ENCODE peak calls at places on chromosomes 1 and 21, in ten cellular contexts. I, X, M, D, V, F, W, Y, T and C are unnamed samples. For H3K4me1, the result is how much of the 10 kb centered on the place peaks cover.

GRCh38 chr1:7432102-7432895 is 338.8 kb upstream of the VAMP3 start:
- DNase-seq in I (no peak), X (peak), M (no peak), D (peak), V (no peak), F (no peak), W (no peak), Y (peak), T (no peak), C (no peak)

GRCh38 chr1:109989656-109990653 is 5.4 kb downstream of the AHCYL1 start:
- DNase-seq in I (no peak), X (no peak), M (no peak), D (no peak), V (no peak), F (peak), W (no peak), Y (no peak), T (no peak), C (no peak)

GRCh38 chr1:16978589-16979474 is 1.6 kb downstream of the MFAP2 start:
- DNase-seq in I (no peak), X (no peak), M (peak), D (no peak), V (no peak), F (peak), W (peak), Y (peak), T (peak), C (no peak)

GRCh38 chr21:31801551-31802234 is 69.8 kb upstream of the SCAF4 start:
- DNase-seq in I (no peak), X (no peak), M (no peak), D (no peak), V (no peak), F (no peak), W (no peak), Y (no peak), T (no peak), C (no peak)

GRCh38 chr1:44024031-44024902 is 7.0 kb downstream of the SLC6A9 start:
- DNase-seq in I (no peak), X (peak), M (no peak), D (peak), V (no peak), F (no peak), W (no peak), Y (no peak), T (no peak), C (no peak)

GRCh38 chr1:77954521-77954920 is 24.4 kb downstream of the FUBP1 start:
- DNase-seq in I (no peak), X (no peak), M (no peak), D (no peak), V (no peak), F (no peak), W (peak), Y (no peak), T (no peak), C (no peak)

GRCh38 chr1:15051898-15052528 is 101.5 kb upstream of the TMEM51 start:
- DNase-seq in I (no peak), X (no peak), M (no peak), D (no peak), V (no peak), F (no peak), W (peak), Y (no peak), T (no peak), C (no peak)

GRCh38 chr1:30256911-30257310 is 466.5 kb downstream of the MATN1 start:
- DNase-seq in I (no peak), X (no peak), M (no peak), D (no peak), V (no peak), F (no peak), W (no peak), Y (no peak), T (no peak), C (no peak)

GRCh38 chr21:35556536-35556935 is 503.8 kb downstream of the SETD4 start:
- DNase-seq in I (no peak), X (no peak), M (no peak), D (no peak), V (no peak), F (no peak), W (no peak), Y (no peak), T (no peak), C (no peak)

GRCh38 chr1:215883004-215883403 is 315.9 kb downstream of the KCTD3 start:
- DNase-seq in I (no peak), X (no peak), M (no peak), D (no peak), V (no peak), F (no peak), W (no peak), Y (no peak), T (no peak), C (no peak)

GRCh38 chr1:10479276-10479675 is 4.5 kb downstream of the PEX14 start:
- DNase-seq in I (no peak), X (no peak), M (no peak), D (no peak), V (no peak), F (no peak), W (no peak), Y (no peak), T (no peak), C (no peak)

GRCh38 chr1:219000606-219001005 is 173.1 kb upstream of the LYPLAL1 start:
- DNase-seq in I (no peak), X (no peak), M (no peak), D (no peak), V (no peak), F (peak), W (peak), Y (no peak), T (no peak), C (no peak)

GRCh38 chr1:97297611-97298010 is 576.0 kb downstream of the PTBP2 start:
- DNase-seq in I (no peak), X (no peak), M (no peak), D (no peak), V (no peak), F (no peak), W (no peak), Y (no peak), T (no peak), C (no peak)

GRCh38 chr1:38073926-38074677 is 27.5 kb upstream of the POU3F1 start:
- DNase-seq in I (no peak), X (no peak), M (no peak), D (no peak), V (no peak), F (peak), W (no peak), Y (no peak), T (no peak), C (no peak)

GRCh38 chr21:43771698-43772367 is 4.3 kb downstream of the CSTB start:
- DNase-seq in I (no peak), X (no peak), M (no peak), D (no peak), V (no peak), F (no peak), W (no peak), Y (no peak), T (no peak), C (no peak)

GRCh38 chr1:53207726-53208125 is 11.1 kb downstream of the CPT2 start:
- DNase-seq in I (no peak), X (no peak), M (no peak), D (no peak), V (no peak), F (no peak), W (no peak), Y (no peak), T (no peak), C (no peak)

GRCh38 chr21:44778499-44778911 is 23.1 kb downstream of the UBE2G2 start:
- DNase-seq in I (no peak), X (no peak), M (no peak), D (no peak), V (no peak), F (no peak), W (no peak), Y (no peak), T (no peak), C (no peak)

GRCh38 chr1:30172757-30173156 is 550.6 kb downstream of the MATN1 start:
- DNase-seq in I (no peak), X (no peak), M (no peak), D (no peak), V (no peak), F (no peak), W (no peak), Y (no peak), T (no peak), C (no peak)

GRCh38 chr1:59417406-59417805 is 120.5 kb downstream of the FGGY start:
- DNase-seq in I (no peak), X (no peak), M (no peak), D (no peak), V (no peak), F (peak), W (no peak), Y (no peak), T (no peak), C (no peak)

DNA sequence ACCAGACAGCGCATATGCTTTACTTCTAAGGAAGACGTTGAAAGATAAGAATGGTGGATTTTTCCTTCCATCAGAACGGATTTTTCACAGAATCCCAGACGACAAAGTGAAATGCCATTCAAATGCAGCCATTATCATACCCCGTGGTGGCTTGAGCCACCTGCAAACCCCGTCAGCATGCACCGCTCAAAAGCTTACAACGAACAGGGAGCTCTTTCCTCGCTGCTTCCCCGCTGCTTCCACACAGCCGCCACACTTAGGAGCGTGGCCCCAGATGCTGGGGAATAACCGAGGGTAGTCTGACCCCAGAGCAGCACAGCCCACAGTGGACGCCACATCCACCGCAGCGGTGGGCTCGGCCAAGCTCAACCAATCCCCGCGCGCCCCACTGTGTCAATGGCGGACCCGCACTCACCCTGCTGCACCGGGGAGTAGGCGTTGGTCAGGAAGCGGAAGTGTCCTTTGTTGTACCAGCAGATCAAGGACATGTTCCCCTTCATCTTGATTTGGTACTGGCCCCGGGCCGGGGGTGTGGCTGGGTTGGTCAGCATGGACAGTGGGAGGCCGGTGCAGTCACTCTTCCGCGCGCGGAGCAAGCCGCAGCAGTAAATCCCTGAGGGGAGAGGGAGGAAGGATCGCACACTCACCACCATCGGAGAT is 93.6 kb downstream of the PGBD5 start:
- DNase-seq in I (no peak), X (peak), M (no peak), D (no peak), V (no peak), F (peak), W (no peak), Y (peak), T (no peak), C (no peak)
- H3K27ac ChIP-seq in I (no peak), X (no peak), M (no peak), D (no peak), V (no peak), F (no peak), W (no peak), Y (no peak), T (no peak), C (no peak)

DNA sequence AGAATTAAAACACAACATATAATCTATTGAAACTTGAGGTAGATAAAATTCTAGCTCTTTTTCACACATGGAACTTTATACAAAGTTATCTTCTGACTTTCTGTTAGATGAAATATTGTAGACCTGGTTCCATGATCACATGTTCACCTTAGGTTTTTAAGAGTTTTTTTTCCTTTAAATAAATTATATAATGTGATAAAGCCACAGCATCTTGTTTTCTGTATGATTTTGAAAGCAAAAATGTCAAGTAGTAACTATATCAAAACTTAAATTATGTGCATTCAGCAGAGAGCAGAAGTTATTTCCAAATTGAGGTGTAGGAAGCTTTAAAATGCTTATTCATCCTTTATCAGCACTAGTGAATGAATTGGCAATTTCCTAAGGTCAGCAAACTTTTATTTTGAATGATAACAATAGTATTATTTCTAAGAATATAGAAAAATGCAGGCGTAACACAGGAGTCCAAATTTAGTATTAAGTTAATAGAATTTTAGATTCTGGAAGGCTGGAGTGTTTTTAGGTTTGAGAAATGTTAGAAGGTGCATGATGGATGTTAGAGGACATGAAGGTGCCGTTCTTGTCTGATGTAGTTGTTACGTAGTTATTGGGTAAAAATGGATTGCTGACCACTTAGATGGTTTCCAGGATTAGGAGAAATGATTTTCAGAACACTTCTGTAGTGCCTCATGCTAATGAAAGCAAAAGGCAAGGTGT is 17.5 kb downstream of the BACH1 start:
- DNase-seq in I (no peak), X (no peak), M (no peak), D (no peak), V (no peak), F (no peak), W (no peak), Y (no peak), T (no peak), C (no peak)
- H3K4me1 ChIP-seq in I (under half), X (under half), M (under half), D (half or more), V (under half), F (under half), W (under half), Y (under half), T (under half), C (under half)

DNA sequence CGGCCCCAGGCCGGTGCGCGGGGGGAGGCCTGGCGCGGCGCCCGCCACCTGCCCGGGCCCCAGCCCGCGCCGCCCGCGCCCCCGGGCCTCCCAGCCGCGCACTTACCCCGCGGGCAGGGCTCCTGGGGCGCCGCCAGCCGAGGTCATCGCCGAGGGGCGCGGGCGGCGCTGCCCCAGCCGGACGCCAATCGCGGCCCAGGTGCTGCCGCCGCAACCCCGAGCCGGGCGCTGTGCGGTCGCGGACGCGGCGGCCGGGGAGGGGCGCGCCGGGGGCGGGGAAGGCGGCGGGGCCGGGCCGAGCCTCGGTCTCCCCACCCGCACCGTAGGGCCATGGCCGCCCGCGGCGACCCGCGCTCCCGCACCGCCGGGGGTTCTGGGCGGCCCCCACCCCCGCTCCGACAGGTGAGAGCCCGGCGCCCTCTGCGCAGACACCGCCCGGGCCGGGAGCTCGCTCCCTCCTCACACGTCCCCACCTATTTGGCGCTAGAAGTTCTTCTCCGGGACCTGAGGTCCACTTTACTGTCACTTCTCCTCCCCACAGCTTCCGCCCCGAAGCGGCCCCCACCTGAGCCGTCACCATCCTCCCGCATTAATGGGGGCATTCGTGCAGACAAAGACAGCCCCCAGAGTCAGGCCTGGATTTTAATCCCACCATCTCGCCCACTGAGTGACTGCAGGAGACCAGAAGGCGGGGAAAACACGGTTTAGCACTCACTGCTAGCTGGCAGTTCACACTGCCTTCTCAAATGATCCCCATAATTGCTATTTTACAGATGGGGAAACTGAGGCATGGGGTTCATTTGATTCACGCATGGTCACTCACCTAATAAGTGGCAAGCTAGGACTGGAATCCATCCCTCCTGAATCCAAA is at the start of gene TTC39A:
- DNase-seq in I (no peak), X (no peak), M (no peak), D (no peak), V (no peak), F (no peak), W (no peak), Y (peak), T (no peak), C (no peak)
- H3K27ac ChIP-seq in I (no peak), X (no peak), M (no peak), D (peak), V (peak), F (no peak), W (no peak), Y (peak), T (peak), C (no peak)

GRCh38 chr1:93663191-93663614 is 18.4 kb downstream of the BCAR3 start:
- DNase-seq in I (no peak), X (no peak), M (no peak), D (no peak), V (no peak), F (no peak), W (no peak), Y (no peak), T (no peak), C (no peak)

GRCh38 chr1:93665015-93665414 is 16.6 kb downstream of the BCAR3 start:
- DNase-seq in I (no peak), X (no peak), M (no peak), D (no peak), V (no peak), F (peak), W (no peak), Y (no peak), T (no peak), C (no peak)

GRCh38 chr1:93659805-93660479 is 21.7 kb downstream of the BCAR3 start:
- DNase-seq in I (no peak), X (no peak), M (no peak), D (no peak), V (no peak), F (peak), W (peak), Y (peak), T (peak), C (no peak)

GRCh38 chr1:93661829-93662474 is 19.7 kb downstream of the BCAR3 start:
- DNase-seq in I (no peak), X (no peak), M (no peak), D (no peak), V (no peak), F (peak), W (peak), Y (no peak), T (no peak), C (peak)

GRCh38 chr1:93662481-93663190 is 19.0 kb downstream of the BCAR3 start:
- DNase-seq in I (no peak), X (no peak), M (no peak), D (no peak), V (no peak), F (peak), W (peak), Y (no peak), T (no peak), C (peak)
- H3K4me1 ChIP-seq in I (under half), X (under half), M (under half), D (under half), V (half or more), F (under half), W (half or more), Y (under half), T (half or more), C (half or more)

GRCh38 chr21:41879190-41879998 is at the start of gene PRDM15:
- DNase-seq in I (peak), X (peak), M (peak), D (peak), V (peak), F (peak), W (peak), Y (peak), T (peak), C (peak)
- H3K27ac ChIP-seq in I (peak), X (peak), M (peak), D (peak), V (peak), F (peak), W (peak), Y (peak), T (peak), C (peak)

GRCh38 chr1:204104331-204105222 is 31.7 kb downstream of the SOX13 start:
- DNase-seq in I (no peak), X (peak), M (no peak), D (no peak), V (no peak), F (peak), W (no peak), Y (peak), T (peak), C (peak)
- H3K4me1 ChIP-seq in I (under half), X (under half), M (under half), D (half or more), V (under half), F (under half), W (under half), Y (under half), T (half or more), C (under half)

GRCh38 chr1:228455715-228456114 is 31.5 kb upstream of the RNF187 start:
- DNase-seq in I (no peak), X (no peak), M (no peak), D (no peak), V (no peak), F (no peak), W (peak), Y (no peak), T (no peak), C (no peak)
- H3K27ac ChIP-seq in I (no peak), X (peak), M (no peak), D (no peak), V (peak), F (no peak), W (no peak), Y (no peak), T (no peak), C (no peak)

GRCh38 chr1:206566976-206567375 is 45.3 kb downstream of the EIF2D start:
- DNase-seq in I (no peak), X (no peak), M (no peak), D (no peak), V (no peak), F (no peak), W (no peak), Y (no peak), T (no peak), C (no peak)
- H3K4me1 ChIP-seq in I (under half), X (half or more), M (under half), D (half or more), V (under half), F (under half), W (under half), Y (under half), T (under half), C (under half)